ENCODE peak calls at places on chromosomes 13 and 19, in seven cellular contexts. E, X, F, S, Y, I and P are unnamed samples.

GRCh38 chr19:48900477-48901452 is 653 bp downstream of the NUCB1 start:
- DNase-seq in X (peak; percentile 23), Y (no peak), S (peak; percentile 58), F (no peak), I (no peak), E (no peak), P (peak; percentile 34)

GRCh38 chr19:41991025-41991424 is 3.0 kb downstream of the ATP1A3 start:
- DNase-seq in S (no peak), E (no peak), X (no peak), Y (no peak), I (no peak), F (no peak), P (no peak)

GRCh38 chr13:34208326-34208725 is 390.4 kb downstream of the RFC3 start:
- DNase-seq in X (no peak), Y (no peak), E (no peak), S (no peak), I (no peak), F (no peak), P (no peak)

GRCh38 chr13:35789335-35790166 is 313.1 kb upstream of the MAB21L1 start:
- DNase-seq in E (peak; percentile 49), S (peak; percentile 1), F (peak; percentile 7), I (no peak), Y (no peak), X (peak; percentile 52), P (no peak)

GRCh38 chr13:60969659-60970058 is 446.0 kb downstream of the PCDH20 start:
- DNase-seq in X (no peak), S (no peak), E (no peak), Y (no peak), F (no peak), I (no peak), P (no peak)

GRCh38 chr19:47124937-47125668 is 5.5 kb upstream of the SAE1 start:
- DNase-seq in Y (no peak), S (peak; percentile 83), I (no peak), F (peak; percentile 85), E (peak; percentile 84), X (peak; percentile 86), P (peak; percentile 62)

GRCh38 chr19:9836021-9836420 is 903 bp downstream of the PIN1 start:
- DNase-seq in Y (no peak), E (peak; percentile 4), S (peak; percentile 31), F (no peak), I (no peak), X (peak; percentile 59), P (no peak)

GRCh38 chr13:35822666-35823065 is 308.5 kb downstream of the DCLK1 start:
- DNase-seq in S (no peak), I (no peak), F (no peak), Y (no peak), E (no peak), X (no peak), P (no peak)

GRCh38 chr13:76778906-76779305 is 107.3 kb downstream of the KCTD12 start:
- DNase-seq in S (no peak), F (no peak), E (no peak), X (no peak), I (no peak), Y (no peak), P (no peak)

GRCh38 chr13:77460195-77460594 is 75.3 kb upstream of the SCEL start:
- DNase-seq in E (no peak), Y (peak; percentile 78), S (no peak), I (no peak), X (peak; percentile 1), F (no peak), P (no peak)

GRCh38 chr13:71964491-71965108 is 97.6 kb upstream of the DACH1 start:
- DNase-seq in Y (no peak), S (peak; percentile 2), E (no peak), F (no peak), I (no peak), X (peak; percentile 5), P (no peak)

GRCh38 chr13:109747524-109747923 is 38.9 kb downstream of the IRS2 start:
- DNase-seq in E (no peak), F (no peak), Y (no peak), I (no peak), S (no peak), X (peak; percentile 14), P (no peak)

GRCh38 chr19:47363758-47364529 is 14.8 kb downstream of the DHX34 start:
- DNase-seq in Y (no peak), X (no peak), S (peak; percentile 22), F (no peak), E (no peak), I (no peak), P (peak; percentile 41)

GRCh38 chr13:35481777-35482176 is 5.3 kb upstream of the MAB21L1 start:
- DNase-seq in X (no peak), F (no peak), Y (no peak), E (no peak), I (no peak), S (no peak), P (no peak)

GRCh38 chr19:40416918-40417713 is 3.9 kb upstream of the PRX start:
- DNase-seq in S (no peak), E (no peak), X (peak; percentile 20), I (no peak), Y (peak; percentile 62), F (no peak), P (no peak)

GRCh38 chr19:49758292-49758691 is 4.8 kb downstream of the TSKS start:
- DNase-seq in I (no peak), F (no peak), Y (no peak), X (peak; percentile 42), S (no peak), E (no peak), P (no peak)

GRCh38 chr19:1447565-1447903 is 2.4 kb upstream of the APC2 start:
- DNase-seq in X (no peak), S (no peak), Y (no peak), F (no peak), I (no peak), E (no peak), P (no peak)

GRCh38 chr19:1450735-1451669 is 1.1 kb downstream of the APC2 start:
- DNase-seq in F (no peak), X (no peak), I (no peak), E (no peak), S (no peak), Y (no peak), P (no peak)

GRCh38 chr19:1447944-1448343 is 2.0 kb upstream of the APC2 start:
- DNase-seq in Y (no peak), E (no peak), I (no peak), S (no peak), F (no peak), X (no peak), P (no peak)

GRCh38 chr19:1451916-1452801 is 2.2 kb downstream of the APC2 start:
- DNase-seq in Y (no peak), X (no peak), E (no peak), S (no peak), I (no peak), F (no peak), P (no peak)

DNA sequence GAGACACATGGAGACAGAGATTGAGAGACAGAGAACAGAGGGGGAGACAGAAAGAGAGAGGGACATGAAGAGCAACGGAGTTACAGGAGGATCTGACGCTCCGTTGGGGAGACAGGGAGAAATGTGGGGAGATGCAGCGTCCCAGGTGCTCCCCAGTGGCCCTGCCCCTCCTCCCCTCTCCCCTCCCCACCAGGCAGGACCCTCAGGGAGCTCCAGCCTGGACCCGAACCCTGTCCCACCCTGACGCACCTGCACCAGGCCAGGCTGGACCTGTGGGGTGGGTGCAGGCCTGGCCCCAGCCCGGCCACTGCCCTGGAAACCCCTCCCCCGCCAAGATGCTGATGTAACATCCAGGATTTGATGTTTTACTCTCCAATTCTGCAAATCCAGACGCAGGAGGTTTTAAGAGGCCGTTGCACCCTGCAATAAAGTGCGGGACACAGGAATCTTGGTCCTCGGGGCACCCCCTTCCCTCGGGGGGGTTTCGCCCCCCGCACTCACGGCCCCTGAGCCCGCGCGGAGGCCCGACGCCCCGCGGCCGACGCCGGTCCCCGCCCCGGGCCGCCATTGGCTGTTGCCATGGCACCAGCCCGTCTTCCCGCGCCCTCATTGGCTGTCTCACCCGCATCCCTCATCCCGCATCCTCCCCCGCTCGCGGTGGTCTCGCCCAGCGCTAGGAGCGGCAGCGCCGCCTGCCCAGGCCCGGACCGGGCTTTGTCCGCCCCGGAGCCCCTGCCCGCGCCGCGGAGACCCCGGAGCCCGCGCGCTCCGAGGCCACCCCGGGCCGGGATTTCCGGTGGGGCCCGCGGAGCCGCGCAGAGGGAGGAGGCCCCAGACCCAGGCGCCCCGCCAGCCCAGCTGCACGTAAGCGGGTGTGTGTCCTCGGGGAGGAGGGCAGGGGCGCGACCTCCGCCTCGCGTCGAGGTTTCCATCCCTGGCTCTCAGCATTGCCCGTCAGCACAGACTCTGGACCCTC is at the start of gene APC2:
- DNase-seq in I (no peak), Y (no peak), E (peak; percentile 57), F (no peak), S (no peak), X (no peak), P (peak; percentile 78)
- H3K4me3 ChIP-seq in I (no peak within 1 kb of the TSS), Y (no peak within 1 kb of the TSS), E (no peak within 1 kb of the TSS), F (no peak within 1 kb of the TSS), S (no peak within 1 kb of the TSS), X (no peak within 1 kb of the TSS), P (no peak within 1 kb of the TSS)

GRCh38 chr19:30653646-30654386 is 281.6 kb downstream of the ZNF536 start:
- DNase-seq in Y (no peak), S (no peak), E (no peak), I (no peak), X (no peak), F (no peak), P (no peak)
- H3K36me3 ChIP-seq in Y (no peaks in the 10 kb centered on the region), S (no peaks in the 10 kb centered on the region), E (no peaks in the 10 kb centered on the region), I (no peaks in the 10 kb centered on the region), X (no peaks in the 10 kb centered on the region), F (no peaks in the 10 kb centered on the region), P (no peaks in the 10 kb centered on the region)

DNA sequence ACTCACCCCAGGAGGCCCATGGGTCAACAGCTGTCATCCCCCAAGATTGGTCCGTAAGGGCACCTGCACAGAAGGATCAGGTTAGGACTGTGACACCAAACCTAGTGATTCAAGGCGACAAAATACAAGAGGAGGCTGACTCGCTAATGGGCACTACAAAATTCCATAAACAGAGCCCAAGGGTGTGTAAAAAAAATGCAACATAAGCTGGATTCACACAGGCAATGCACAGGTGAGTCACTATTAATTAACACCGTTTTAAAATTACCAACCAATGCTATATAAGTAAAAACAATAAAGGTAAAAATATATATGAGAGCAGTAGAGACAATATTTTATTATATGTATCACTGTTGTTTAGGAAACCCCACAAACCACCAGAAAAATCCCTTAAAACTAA is 1.9 kb downstream of the ZNF606 start:
- DNase-seq in S (no peak), E (no peak), X (no peak), F (no peak), I (no peak), Y (no peak), P (no peak)
- H3K9me3 ChIP-seq in S (peaks cover 1% of the 10 kb centered on the region), E (no peaks in the 10 kb centered on the region), X (peaks cover 83% of the 10 kb centered on the region), F (peaks cover 17% of the 10 kb centered on the region), I (no peaks in the 10 kb centered on the region), Y (peaks cover 45% of the 10 kb centered on the region), P (peaks cover 21% of the 10 kb centered on the region)

GRCh38 chr13:48888613-48889012 is 87.1 kb upstream of the FNDC3A start:
- DNase-seq in S (no peak), E (no peak), I (no peak), Y (no peak), F (no peak), X (no peak), P (no peak)

GRCh38 chr13:48896312-48896711 is 79.4 kb upstream of the FNDC3A start:
- DNase-seq in Y (no peak), F (no peak), X (peak; percentile 55), S (no peak), I (no peak), E (no peak), P (no peak)

GRCh38 chr13:48892311-48892710 is 83.4 kb upstream of the FNDC3A start:
- DNase-seq in S (no peak), X (peak; percentile 86), Y (no peak), I (no peak), E (no peak), F (peak; percentile 59), P (no peak)

GRCh38 chr13:48891586-48891985 is 84.1 kb upstream of the FNDC3A start:
- DNase-seq in Y (no peak), F (peak; percentile 48), I (no peak), S (no peak), X (peak; percentile 56), E (no peak), P (no peak)

GRCh38 chr13:48890386-48890785 is 85.3 kb upstream of the FNDC3A start:
- DNase-seq in E (no peak), F (no peak), Y (no peak), I (no peak), X (no peak), S (no peak), P (no peak)
- H3K4me3 ChIP-seq in E (no peak overlapping the region), F (no peak overlapping the region), Y (no peak overlapping the region), I (no peak overlapping the region), X (no peak overlapping the region), S (no peak overlapping the region), P (no peak overlapping the region)